ENCODE peak calls at places on chromosomes 1 and 21, in eight cellular contexts. M is activated CD4-positive, alpha-beta T cell treated with anti-CD3 and anti-CD28 coated beads, Interleukin-2, amount 10 ng/mL, durations not matched to agents 7 days and 5 days; A is activated naive CD4-positive, alpha-beta T cell treated with anti-CD3 and anti-CD28 coated beads, Interleukin-2, amount 50 U/mL, for 72 hours; R is nephron progenitor cell; X is neural crest cell; I is GM20000; E is occipital lobe; Y is ascending aorta. O is an unnamed sample.

GRCh38 chr1:234617135-234617985 is 7.4 kb upstream of the IRF2BP2 start:
- DNase-seq in M (no peak), A (no peak), R (no peak), X (no peak), I (no peak), E (no peak), Y (peak; percentile 79), O (no peak)

GRCh38 chr1:160021376-160022074 is 10.3 kb downstream of the PIGM start:
- DNase-seq in M (no peak), A (no peak), R (no peak), X (no peak), I (no peak), E (no peak), Y (no peak), O (no peak)

GRCh38 chr1:192610114-192610958 is 25.6 kb upstream of the RGS13 start:
- DNase-seq in M (peak; percentile 11), A (no peak), R (no peak), X (no peak), I (no peak), E (no peak), Y (no peak), O (no peak)

GRCh38 chr1:6065093-6065878 is 19.6 kb downstream of the KCNAB2 start:
- DNase-seq in M (no peak), A (no peak), R (no peak), X (no peak), I (no peak), E (no peak), Y (no peak), O (no peak)

GRCh38 chr21:17476006-17476405 is 36.8 kb upstream of the CXADR start:
- DNase-seq in M (no peak), A (no peak), R (no peak), X (no peak), I (no peak), E (no peak), Y (no peak), O (no peak)

GRCh38 chr1:32172621-32173245 is 6.7 kb upstream of the TXLNA start:
- DNase-seq in M (no peak), A (no peak), R (no peak), X (no peak), I (no peak), E (no peak), Y (no peak), O (no peak)

GRCh38 chr1:215083408-215083961 is 948 bp downstream of the KCNK2 start:
- DNase-seq in M (no peak), A (no peak), R (peak; percentile 59), X (peak; percentile 25), I (no peak), E (no peak), Y (no peak), O (no peak)

GRCh38 chr21:43334214-43334958 is 92.5 kb downstream of the SIK1 start:
- DNase-seq in M (no peak), A (no peak), R (no peak), X (no peak), I (no peak), E (no peak), Y (no peak), O (no peak)

GRCh38 chr1:235142991-235143390 is 14.4 kb upstream of the TOMM20 start:
- DNase-seq in M (no peak), A (no peak), R (no peak), X (no peak), I (no peak), E (no peak), Y (no peak), O (no peak)

GRCh38 chr1:66137235-66137634 is 344.5 kb downstream of the PDE4B start:
- DNase-seq in M (no peak), A (no peak), R (no peak), X (no peak), I (no peak), E (no peak), Y (no peak), O (no peak)

GRCh38 chr1:240732390-240732789 is 120.4 kb upstream of the GREM2 start:
- DNase-seq in M (no peak), A (no peak), R (no peak), X (no peak), I (peak; percentile 67), E (no peak), Y (no peak), O (no peak)

GRCh38 chr1:182978158-182978853 is 25.3 kb upstream of the SHCBP1L start:
- DNase-seq in M (no peak), A (no peak), R (no peak), X (no peak), I (no peak), E (no peak), Y (no peak), O (no peak)

GRCh38 chr1:163570061-163570460 is 248.3 kb downstream of the NUF2 start:
- DNase-seq in M (no peak), A (no peak), R (peak; percentile 12), X (no peak), I (no peak), E (no peak), Y (no peak), O (no peak)

GRCh38 chr1:218330043-218330623 is 15.0 kb upstream of the TGFB2 start:
- DNase-seq in M (no peak), A (no peak), R (no peak), X (no peak), I (peak; percentile 54), E (no peak), Y (no peak), O (no peak)

GRCh38 chr1:28756846-28757245 is 20.1 kb downstream of the YTHDF2 start:
- DNase-seq in M (peak; percentile 11), A (no peak), R (no peak), X (no peak), I (no peak), E (no peak), Y (no peak), O (no peak)

GRCh38 chr1:83583351-83584014 is 415.4 kb downstream of the TTLL7 start:
- DNase-seq in M (peak; percentile 45), A (no peak), R (no peak), X (no peak), I (no peak), E (no peak), Y (no peak), O (no peak)

GRCh38 chr1:245095903-245096302 is 58.9 kb upstream of the KIF26B start:
- DNase-seq in M (no peak), A (no peak), R (no peak), X (no peak), I (no peak), E (no peak), Y (no peak), O (no peak)

GRCh38 chr1:31932491-31933316 is 5.5 kb downstream of the PTP4A2 start:
- DNase-seq in M (no peak), A (no peak), R (no peak), X (no peak), I (no peak), E (no peak), Y (no peak), O (no peak)

GRCh38 chr1:118788372-118788955 is 199.7 kb downstream of the TBX15 start:
- DNase-seq in M (no peak), A (no peak), R (peak; percentile 17), X (no peak), I (no peak), E (no peak), Y (no peak), O (no peak)

GRCh38 chr1:214281030-214281901 is at the start of gene SMYD2:
- DNase-seq in M (peak; percentile 70), A (peak; percentile 70), R (peak; percentile 78), X (peak; percentile 58), I (peak; percentile 90), E (peak; percentile 64), Y (peak; percentile 78), O (peak; percentile 55)

GRCh38 chr1:162822391-162823200 is 32.1 kb downstream of the HSD17B7 start:
- DNase-seq in M (no peak), A (no peak), R (peak; percentile 49), X (peak; percentile 4), I (no peak), E (peak; percentile 32), Y (no peak), O (peak; percentile 18)

GRCh38 chr1:248787430-248787829 is 31.9 kb upstream of the LYPD8 start:
- DNase-seq in M (no peak), A (no peak), R (no peak), X (no peak), I (no peak), E (no peak), Y (no peak), O (no peak)

GRCh38 chr1:231544943-231545592 is 16.6 kb downstream of the TSNAX start:
- DNase-seq in M (no peak), A (no peak), R (no peak), X (no peak), I (no peak), E (no peak), Y (no peak), O (no peak)

GRCh38 chr1:15287035-15287434 is 40.0 kb downstream of the FHAD1 start:
- DNase-seq in M (no peak), A (no peak), R (no peak), X (no peak), I (no peak), E (no peak), Y (peak; percentile 18), O (no peak)

GRCh38 chr1:10630661-10631120 is 155.9 kb downstream of the PEX14 start:
- DNase-seq in M (no peak), A (no peak), R (peak; percentile 5), X (no peak), I (no peak), E (no peak), Y (no peak), O (no peak)

GRCh38 chr21:25970254-25970930 is 200.2 kb downstream of the APP start:
- DNase-seq in M (no peak), A (no peak), R (no peak), X (no peak), I (no peak), E (peak; percentile 48), Y (no peak), O (no peak)

GRCh38 chr1:86375688-86376087 is 20.4 kb downstream of the ODF2L start:
- DNase-seq in M (no peak), A (no peak), R (no peak), X (no peak), I (no peak), E (no peak), Y (no peak), O (no peak)

GRCh38 chr21:44533121-44533890 is 6.7 kb downstream of the KRTAP10-1 start:
- DNase-seq in M (no peak), A (peak; percentile 50), R (no peak), X (no peak), I (no peak), E (no peak), Y (peak; percentile 52), O (no peak)

GRCh38 chr21:18384771-18385170 is 18.8 kb downstream of the TMPRSS15 start:
- DNase-seq in M (no peak), A (no peak), R (no peak), X (no peak), I (no peak), E (no peak), Y (no peak), O (no peak)

GRCh38 chr1:155531624-155532023 is 31.0 kb downstream of the ASH1L start:
- DNase-seq in M (no peak), A (no peak), R (no peak), X (no peak), I (no peak), E (no peak), Y (no peak), O (no peak)

GRCh38 chr1:113652773-113653172 is 106.5 kb downstream of the PHTF1 start:
- DNase-seq in M (no peak), A (no peak), R (no peak), X (no peak), I (no peak), E (no peak), Y (no peak), O (no peak)

GRCh38 chr21:38990424-38990794 is 184.7 kb downstream of the ETS2 start:
- DNase-seq in M (no peak), A (no peak), R (peak; percentile 46), X (no peak), I (no peak), E (no peak), Y (no peak), O (no peak)

GRCh38 chr1:31745071-31745897 is 18.9 kb downstream of the ADGRB2 start:
- DNase-seq in M (peak; percentile 63), A (no peak), R (peak; percentile 79), X (peak; percentile 65), I (peak; percentile 87), E (peak; percentile 58), Y (peak; percentile 81), O (peak; percentile 64)

GRCh38 chr1:163395767-163396166 is 74.0 kb downstream of the NUF2 start:
- DNase-seq in M (no peak), A (no peak), R (no peak), X (no peak), I (no peak), E (no peak), Y (no peak), O (no peak)

O was measured in natural killer cell.